ENCODE peak calls at places on chromosome 19, in five cellular contexts. One of them, this sample, is unnamed.

GRCh38 chr19:2167896-2168618 is 4.3 kb downstream of the DOT1L start:
- DNase-seq in heart right ventricle: peak; percentile 85
- DNase-seq in A549: peak; percentile 50
- DNase-seq in CD4-positive, alpha-beta memory T cell: no peak
- DNase-seq in WERI-Rb-1: peak; percentile 52
- DNase-seq in this sample: peak; percentile 60

GRCh38 chr19:12838893-12839656 is 760 bp downstream of the MAST1 start:
- DNase-seq in heart right ventricle: no peak
- DNase-seq in A549: no peak
- DNase-seq in CD4-positive, alpha-beta memory T cell: peak; percentile 41
- DNase-seq in WERI-Rb-1: no peak
- DNase-seq in this sample: no peak

GRCh38 chr19:35125746-35126623 is 8.9 kb downstream of the LGI4 start:
- DNase-seq in heart right ventricle: no peak
- DNase-seq in A549: no peak
- DNase-seq in CD4-positive, alpha-beta memory T cell: no peak
- DNase-seq in WERI-Rb-1: no peak
- DNase-seq in this sample: no peak

GRCh38 chr19:21238670-21239069 is 90.5 kb downstream of the ZNF708 start:
- DNase-seq in heart right ventricle: no peak
- DNase-seq in A549: no peak
- DNase-seq in CD4-positive, alpha-beta memory T cell: no peak
- DNase-seq in WERI-Rb-1: no peak
- DNase-seq in this sample: no peak

GRCh38 chr19:17755533-17755885 is 4.2 kb downstream of the FCHO1 start:
- DNase-seq in heart right ventricle: no peak
- DNase-seq in A549: no peak
- DNase-seq in CD4-positive, alpha-beta memory T cell: no peak
- DNase-seq in WERI-Rb-1: no peak
- DNase-seq in this sample: no peak

GRCh38 chr19:52963229-52963760 is 614 bp upstream of the ZNF816 start:
- DNase-seq in heart right ventricle: no peak
- DNase-seq in A549: no peak
- DNase-seq in CD4-positive, alpha-beta memory T cell: no peak
- DNase-seq in WERI-Rb-1: peak; percentile 48
- DNase-seq in this sample: no peak

GRCh38 chr19:4354897-4355296 is 11.5 kb downstream of the MPND start:
- DNase-seq in heart right ventricle: no peak
- DNase-seq in A549: no peak
- DNase-seq in CD4-positive, alpha-beta memory T cell: no peak
- DNase-seq in WERI-Rb-1: no peak
- DNase-seq in this sample: no peak

GRCh38 chr19:43731854-43732253 is 16.0 kb downstream of the IRGC start:
- DNase-seq in heart right ventricle: no peak
- DNase-seq in A549: no peak
- DNase-seq in CD4-positive, alpha-beta memory T cell: no peak
- DNase-seq in WERI-Rb-1: no peak
- DNase-seq in this sample: no peak

GRCh38 chr19:52138614-52139290 is 986 bp downstream of the ZNF616 start:
- DNase-seq in heart right ventricle: peak; percentile 9
- DNase-seq in A549: no peak
- DNase-seq in CD4-positive, alpha-beta memory T cell: no peak
- DNase-seq in WERI-Rb-1: peak; percentile 71
- DNase-seq in this sample: no peak

GRCh38 chr19:14097532-14098151 is 7.1 kb upstream of the SAMD1 start:
- DNase-seq in heart right ventricle: no peak
- DNase-seq in A549: no peak
- DNase-seq in CD4-positive, alpha-beta memory T cell: no peak
- DNase-seq in WERI-Rb-1: peak; percentile 52
- DNase-seq in this sample: no peak

GRCh38 chr19:23436944-23437343 is 41.7 kb upstream of the ZNF91 start:
- DNase-seq in heart right ventricle: no peak
- DNase-seq in A549: peak; percentile 37
- DNase-seq in CD4-positive, alpha-beta memory T cell: no peak
- DNase-seq in WERI-Rb-1: peak; percentile 32
- DNase-seq in this sample: no peak

GRCh38 chr19:2790194-2790556 is 4.9 kb downstream of the THOP1 start:
- DNase-seq in heart right ventricle: no peak
- DNase-seq in A549: no peak
- DNase-seq in CD4-positive, alpha-beta memory T cell: no peak
- DNase-seq in WERI-Rb-1: no peak
- DNase-seq in this sample: no peak

GRCh38 chr19:54063350-54064078 is at the start of gene VSTM1:
- DNase-seq in heart right ventricle: no peak
- DNase-seq in A549: no peak
- DNase-seq in CD4-positive, alpha-beta memory T cell: no peak
- DNase-seq in WERI-Rb-1: no peak
- DNase-seq in this sample: no peak

GRCh38 chr19:15417699-15418098 is 1.1 kb downstream of the AKAP8L start:
- DNase-seq in heart right ventricle: no peak
- DNase-seq in A549: no peak
- DNase-seq in CD4-positive, alpha-beta memory T cell: no peak
- DNase-seq in WERI-Rb-1: peak; percentile 27
- DNase-seq in this sample: no peak

GRCh38 chr19:58513694-58514563 is 2.1 kb upstream of the SLC27A5 start:
- DNase-seq in heart right ventricle: peak; percentile 77
- DNase-seq in A549: peak; percentile 92
- DNase-seq in CD4-positive, alpha-beta memory T cell: peak; percentile 95
- DNase-seq in WERI-Rb-1: peak; percentile 96
- DNase-seq in this sample: peak; percentile 87

GRCh38 chr19:48390188-48391099 is 907 bp downstream of the KDELR1 start:
- DNase-seq in heart right ventricle: peak; percentile 57
- DNase-seq in A549: peak; percentile 64
- DNase-seq in CD4-positive, alpha-beta memory T cell: peak; percentile 60
- DNase-seq in WERI-Rb-1: peak; percentile 64
- DNase-seq in this sample: no peak

GRCh38 chr19:30437869-30438268 is 65.7 kb downstream of the ZNF536 start:
- DNase-seq in heart right ventricle: no peak
- DNase-seq in A549: no peak
- DNase-seq in CD4-positive, alpha-beta memory T cell: no peak
- DNase-seq in WERI-Rb-1: no peak
- DNase-seq in this sample: no peak

GRCh38 chr19:20422616-20423205 is 142.9 kb downstream of the ZNF737 start:
- DNase-seq in heart right ventricle: peak; percentile 4
- DNase-seq in A549: no peak
- DNase-seq in CD4-positive, alpha-beta memory T cell: no peak
- DNase-seq in WERI-Rb-1: peak; percentile 69
- DNase-seq in this sample: no peak

GRCh38 chr19:3367572-3368440 is 1.4 kb downstream of the NFIC start:
- DNase-seq in heart right ventricle: no peak
- DNase-seq in A549: no peak
- DNase-seq in CD4-positive, alpha-beta memory T cell: no peak
- DNase-seq in WERI-Rb-1: no peak
- DNase-seq in this sample: no peak

GRCh38 chr19:4722671-4723464 is 774 bp downstream of the DPP9 start:
- DNase-seq in heart right ventricle: peak; percentile 41
- DNase-seq in A549: no peak
- DNase-seq in CD4-positive, alpha-beta memory T cell: peak; percentile 16
- DNase-seq in WERI-Rb-1: no peak
- DNase-seq in this sample: no peak

GRCh38 chr19:10418281-10419199 is 1.8 kb upstream of the PDE4A start:
- DNase-seq in heart right ventricle: no peak
- DNase-seq in A549: peak; percentile 56
- DNase-seq in CD4-positive, alpha-beta memory T cell: no peak
- DNase-seq in WERI-Rb-1: peak; percentile 45
- DNase-seq in this sample: no peak

GRCh38 chr19:43780706-43781525 is at the start of gene KCNN4:
- DNase-seq in heart right ventricle: no peak
- DNase-seq in A549: peak; percentile 84
- DNase-seq in CD4-positive, alpha-beta memory T cell: peak; percentile 61
- DNase-seq in WERI-Rb-1: no peak
- DNase-seq in this sample: no peak

GRCh38 chr19:48110350-48110966 is at the start of gene PLA2G4C:
- DNase-seq in heart right ventricle: peak; percentile 92
- DNase-seq in A549: peak; percentile 94
- DNase-seq in CD4-positive, alpha-beta memory T cell: peak; percentile 81
- DNase-seq in WERI-Rb-1: peak; percentile 92
- DNase-seq in this sample: peak; percentile 53

GRCh38 chr19:51421229-51422052 is 4.0 kb upstream of the SIGLEC10 start:
- DNase-seq in heart right ventricle: no peak
- DNase-seq in A549: no peak
- DNase-seq in CD4-positive, alpha-beta memory T cell: no peak
- DNase-seq in WERI-Rb-1: no peak
- DNase-seq in this sample: no peak

GRCh38 chr19:48591021-48591420 is 15.5 kb upstream of the SPACA4 start:
- DNase-seq in heart right ventricle: no peak
- DNase-seq in A549: peak; percentile 68
- DNase-seq in CD4-positive, alpha-beta memory T cell: no peak
- DNase-seq in WERI-Rb-1: no peak
- DNase-seq in this sample: no peak

GRCh38 chr19:12778020-12778904 is 2.9 kb upstream of the HOOK2 start:
- DNase-seq in heart right ventricle: peak; percentile 86
- DNase-seq in A549: peak; percentile 78
- DNase-seq in CD4-positive, alpha-beta memory T cell: no peak
- DNase-seq in WERI-Rb-1: peak; percentile 81
- DNase-seq in this sample: no peak

GRCh38 chr19:4379383-4380253 is 20.7 kb downstream of the SH3GL1 start:
- DNase-seq in heart right ventricle: no peak
- DNase-seq in A549: peak; percentile 52
- DNase-seq in CD4-positive, alpha-beta memory T cell: peak; percentile 25
- DNase-seq in WERI-Rb-1: no peak
- DNase-seq in this sample: no peak

GRCh38 chr19:19409235-19410030 is 4.0 kb downstream of the GATAD2A start:
- DNase-seq in heart right ventricle: no peak
- DNase-seq in A549: no peak
- DNase-seq in CD4-positive, alpha-beta memory T cell: no peak
- DNase-seq in WERI-Rb-1: no peak
- DNase-seq in this sample: no peak

GRCh38 chr19:19420570-19421301 is 15.3 kb downstream of the GATAD2A start:
- DNase-seq in heart right ventricle: no peak
- DNase-seq in A549: no peak
- DNase-seq in CD4-positive, alpha-beta memory T cell: peak; percentile 19
- DNase-seq in WERI-Rb-1: no peak
- DNase-seq in this sample: no peak

GRCh38 chr19:12736854-12737665 is at the start of gene GET3:
- DNase-seq in heart right ventricle: peak; percentile 96
- DNase-seq in A549: peak; percentile 100
- DNase-seq in CD4-positive, alpha-beta memory T cell: peak; percentile 91
- DNase-seq in WERI-Rb-1: peak; percentile 97
- DNase-seq in this sample: peak; percentile 95

GRCh38 chr19:17419154-17419490 is 725 bp upstream of the MVB12A start:
- DNase-seq in heart right ventricle: no peak
- DNase-seq in A549: no peak
- DNase-seq in CD4-positive, alpha-beta memory T cell: no peak
- DNase-seq in WERI-Rb-1: no peak
- DNase-seq in this sample: no peak

GRCh38 chr19:3699071-3699740 is 1.1 kb downstream of the PIP5K1C start:
- DNase-seq in heart right ventricle: peak; percentile 57
- DNase-seq in A549: no peak
- DNase-seq in CD4-positive, alpha-beta memory T cell: peak; percentile 14
- DNase-seq in WERI-Rb-1: peak; percentile 69
- DNase-seq in this sample: no peak

GRCh38 chr19:38229585-38230073 is 5.6 kb upstream of the DPF1 start:
- DNase-seq in heart right ventricle: peak; percentile 52
- DNase-seq in A549: peak; percentile 89
- DNase-seq in CD4-positive, alpha-beta memory T cell: peak; percentile 59
- DNase-seq in WERI-Rb-1: peak; percentile 94
- DNase-seq in this sample: no peak

GRCh38 chr19:53545271-53546065 is 7.5 kb downstream of the ZNF331 start:
- DNase-seq in heart right ventricle: no peak
- DNase-seq in A549: peak; percentile 97
- DNase-seq in CD4-positive, alpha-beta memory T cell: no peak
- DNase-seq in WERI-Rb-1: no peak
- DNase-seq in this sample: no peak

GRCh38 chr19:14091086-14091884 is 734 bp upstream of the SAMD1 start:
- DNase-seq in heart right ventricle: peak; percentile 56
- DNase-seq in A549: peak; percentile 67
- DNase-seq in CD4-positive, alpha-beta memory T cell: peak; percentile 84
- DNase-seq in WERI-Rb-1: peak; percentile 55
- DNase-seq in this sample: no peak

GRCh38 chr19:17803264-17803896 is 8.4 kb downstream of the B3GNT3 start:
- DNase-seq in heart right ventricle: no peak
- DNase-seq in A549: no peak
- DNase-seq in CD4-positive, alpha-beta memory T cell: peak; percentile 63
- DNase-seq in WERI-Rb-1: no peak
- DNase-seq in this sample: no peak

GRCh38 chr19:33392341-33393285 is 19.1 kb downstream of the CEBPG start:
- DNase-seq in heart right ventricle: no peak
- DNase-seq in A549: no peak
- DNase-seq in CD4-positive, alpha-beta memory T cell: no peak
- DNase-seq in WERI-Rb-1: peak; percentile 5
- DNase-seq in this sample: no peak
- H3K4me3 ChIP-seq in heart right ventricle: no peak overlapping the region
- H3K4me3 ChIP-seq in A549: no peak overlapping the region
- H3K4me3 ChIP-seq in CD4-positive, alpha-beta memory T cell: no peak overlapping the region
- H3K4me3 ChIP-seq in WERI-Rb-1: no peak overlapping the region
- H3K4me3 ChIP-seq in this sample: no peak overlapping the region

GRCh38 chr19:6677924-6678689 is 8.1 kb upstream of the TNFSF14 start:
- DNase-seq in heart right ventricle: no peak
- DNase-seq in A549: peak; percentile 18
- DNase-seq in CD4-positive, alpha-beta memory T cell: peak; percentile 32
- DNase-seq in WERI-Rb-1: no peak
- DNase-seq in this sample: no peak
- H3K4me3 ChIP-seq in heart right ventricle: no peak overlapping the region
- H3K4me3 ChIP-seq in A549: no peak overlapping the region
- H3K4me3 ChIP-seq in CD4-positive, alpha-beta memory T cell: no peak overlapping the region
- H3K4me3 ChIP-seq in WERI-Rb-1: no peak overlapping the region
- H3K4me3 ChIP-seq in this sample: no peak overlapping the region

GRCh38 chr19:45358213-45358792 is 12.1 kb downstream of the ERCC2 start:
- DNase-seq in heart right ventricle: no peak
- DNase-seq in A549: no peak
- DNase-seq in CD4-positive, alpha-beta memory T cell: no peak
- DNase-seq in WERI-Rb-1: no peak
- DNase-seq in this sample: no peak

GRCh38 chr19:45355910-45356309 is 14.5 kb downstream of the ERCC2 start:
- DNase-seq in heart right ventricle: no peak
- DNase-seq in A549: no peak
- DNase-seq in CD4-positive, alpha-beta memory T cell: no peak
- DNase-seq in WERI-Rb-1: no peak
- DNase-seq in this sample: no peak

GRCh38 chr19:45355402-45355801 is 14.9 kb downstream of the KLC3 start:
- DNase-seq in heart right ventricle: no peak
- DNase-seq in A549: no peak
- DNase-seq in CD4-positive, alpha-beta memory T cell: no peak
- DNase-seq in WERI-Rb-1: no peak
- DNase-seq in this sample: no peak

GRCh38 chr19:45356760-45357444 is 13.5 kb downstream of the ERCC2 start:
- DNase-seq in heart right ventricle: no peak
- DNase-seq in A549: no peak
- DNase-seq in CD4-positive, alpha-beta memory T cell: no peak
- DNase-seq in WERI-Rb-1: no peak
- DNase-seq in this sample: no peak

GRCh38 chr19:45357445-45357783 is 13.0 kb downstream of the ERCC2 start:
- DNase-seq in heart right ventricle: no peak
- DNase-seq in A549: no peak
- DNase-seq in CD4-positive, alpha-beta memory T cell: no peak
- DNase-seq in WERI-Rb-1: no peak
- DNase-seq in this sample: no peak
- H3K4me3 ChIP-seq in heart right ventricle: no peak overlapping the region
- H3K4me3 ChIP-seq in A549: no peak overlapping the region
- H3K4me3 ChIP-seq in CD4-positive, alpha-beta memory T cell: no peak overlapping the region
- H3K4me3 ChIP-seq in WERI-Rb-1: no peak overlapping the region
- H3K4me3 ChIP-seq in this sample: no peak overlapping the region

DNA sequence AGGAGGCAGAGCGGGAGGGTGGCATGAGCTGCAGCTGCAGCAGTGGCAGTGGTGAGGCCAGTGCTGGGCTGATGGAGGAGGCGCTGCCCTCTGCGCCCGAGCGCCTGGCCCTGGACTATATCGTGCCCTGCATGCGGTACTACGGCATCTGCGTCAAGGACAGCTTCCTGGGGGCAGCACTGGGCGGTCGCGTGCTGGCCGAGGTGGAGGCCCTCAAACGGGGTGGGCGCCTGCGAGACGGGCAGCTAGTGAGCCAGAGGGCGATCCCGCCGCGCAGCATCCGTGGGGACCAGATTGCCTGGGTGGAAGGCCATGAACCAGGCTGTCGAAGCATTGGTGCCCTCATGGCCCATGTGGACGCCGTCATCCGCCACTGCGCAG is 2.0 kb downstream of the EGLN2 start:
- DNase-seq in heart right ventricle: no peak
- DNase-seq in A549: no peak
- DNase-seq in CD4-positive, alpha-beta memory T cell: no peak
- DNase-seq in WERI-Rb-1: no peak
- DNase-seq in this sample: no peak
- H3K4me3 ChIP-seq in heart right ventricle: peak overlapping the region; percentile 76
- H3K4me3 ChIP-seq in A549: no peak overlapping the region
- H3K4me3 ChIP-seq in CD4-positive, alpha-beta memory T cell: no peak overlapping the region
- H3K4me3 ChIP-seq in WERI-Rb-1: no peak overlapping the region
- H3K4me3 ChIP-seq in this sample: peak overlapping the region; percentile 76